ENCODE peak calls at places on chromosome 12, in seven cellular contexts. One of them, this sample, is unnamed. For H3K4me1, the result is how much of the 10 kb centered on the place peaks cover.

GRCh38 chr12:45728625-45729232 is 777 bp upstream of the ARID2 start:
- DNase-seq in tibial artery: peak
- DNase-seq in pancreas: peak
- DNase-seq in body of pancreas: peak
- DNase-seq in fibroblast of lung: peak
- DNase-seq in HAP-1: peak
- DNase-seq in GM23248: peak
- DNase-seq in this sample: peak

GRCh38 chr12:28851781-28852180 is 297.3 kb upstream of the FAR2 start:
- DNase-seq in tibial artery: no peak
- DNase-seq in fibroblast of lung: no peak
- DNase-seq in body of pancreas: no peak
- DNase-seq in GM23248: no peak
- DNase-seq in pancreas: no peak
- DNase-seq in HAP-1: no peak
- DNase-seq in this sample: no peak

GRCh38 chr12:93167841-93168492 is 209.8 kb upstream of the NUDT4 start:
- DNase-seq in HAP-1: peak
- DNase-seq in pancreas: no peak
- DNase-seq in GM23248: peak
- DNase-seq in tibial artery: no peak
- DNase-seq in body of pancreas: peak
- DNase-seq in fibroblast of lung: no peak
- DNase-seq in this sample: peak

GRCh38 chr12:98127854-98128253 is 387.5 kb upstream of the TMPO start:
- DNase-seq in fibroblast of lung: no peak
- DNase-seq in pancreas: no peak
- DNase-seq in body of pancreas: no peak
- DNase-seq in HAP-1: no peak
- DNase-seq in tibial artery: no peak
- DNase-seq in GM23248: no peak
- DNase-seq in this sample: no peak

GRCh38 chr12:116529048-116529447 is 30.1 kb upstream of the MAP1LC3B2 start:
- DNase-seq in GM23248: peak
- DNase-seq in tibial artery: no peak
- DNase-seq in pancreas: peak
- DNase-seq in fibroblast of lung: peak
- DNase-seq in body of pancreas: peak
- DNase-seq in HAP-1: no peak
- DNase-seq in this sample: no peak

GRCh38 chr12:63298386-63298930 is 147.5 kb upstream of the AVPR1A start:
- DNase-seq in GM23248: no peak
- DNase-seq in body of pancreas: no peak
- DNase-seq in fibroblast of lung: no peak
- DNase-seq in HAP-1: no peak
- DNase-seq in pancreas: no peak
- DNase-seq in tibial artery: no peak
- DNase-seq in this sample: no peak

GRCh38 chr12:47942327-47943230 is 20.8 kb upstream of the TMEM106C start:
- DNase-seq in HAP-1: no peak
- DNase-seq in pancreas: peak
- DNase-seq in tibial artery: no peak
- DNase-seq in fibroblast of lung: no peak
- DNase-seq in GM23248: peak
- DNase-seq in body of pancreas: peak
- DNase-seq in this sample: no peak

GRCh38 chr12:107441906-107442305 is 243.7 kb upstream of the PWP1 start:
- DNase-seq in body of pancreas: peak
- DNase-seq in fibroblast of lung: peak
- DNase-seq in pancreas: no peak
- DNase-seq in HAP-1: no peak
- DNase-seq in tibial artery: no peak
- DNase-seq in GM23248: peak
- DNase-seq in this sample: no peak

GRCh38 chr12:94289551-94290312 is 141.4 kb downstream of the PLXNC1 start:
- DNase-seq in pancreas: no peak
- DNase-seq in body of pancreas: no peak
- DNase-seq in GM23248: peak
- DNase-seq in fibroblast of lung: peak
- DNase-seq in HAP-1: peak
- DNase-seq in tibial artery: peak
- DNase-seq in this sample: no peak

GRCh38 chr12:16088421-16088820 is 177.3 kb downstream of the DERA start:
- DNase-seq in tibial artery: no peak
- DNase-seq in body of pancreas: no peak
- DNase-seq in fibroblast of lung: no peak
- DNase-seq in HAP-1: no peak
- DNase-seq in GM23248: no peak
- DNase-seq in pancreas: no peak
- DNase-seq in this sample: no peak

GRCh38 chr12:52207895-52208294 is 16.1 kb upstream of the KRT80 start:
- DNase-seq in GM23248: peak
- DNase-seq in HAP-1: no peak
- DNase-seq in pancreas: peak
- DNase-seq in tibial artery: peak
- DNase-seq in body of pancreas: peak
- DNase-seq in fibroblast of lung: peak
- DNase-seq in this sample: no peak

GRCh38 chr12:1013618-1014489 is 22.8 kb downstream of the ERC1 start:
- DNase-seq in fibroblast of lung: peak
- DNase-seq in body of pancreas: no peak
- DNase-seq in GM23248: peak
- DNase-seq in pancreas: no peak
- DNase-seq in tibial artery: peak
- DNase-seq in HAP-1: no peak
- DNase-seq in this sample: no peak

GRCh38 chr12:98758331-98758730 is 113.2 kb downstream of the APAF1 start:
- DNase-seq in body of pancreas: no peak
- DNase-seq in tibial artery: peak
- DNase-seq in GM23248: peak
- DNase-seq in pancreas: no peak
- DNase-seq in fibroblast of lung: no peak
- DNase-seq in HAP-1: no peak
- DNase-seq in this sample: no peak

GRCh38 chr12:70180140-70180539 is 63.1 kb upstream of the CNOT2 start:
- DNase-seq in tibial artery: no peak
- DNase-seq in GM23248: no peak
- DNase-seq in HAP-1: no peak
- DNase-seq in fibroblast of lung: no peak
- DNase-seq in pancreas: no peak
- DNase-seq in body of pancreas: no peak
- DNase-seq in this sample: no peak

GRCh38 chr12:103769240-103769945 is 71.6 kb downstream of the NT5DC3 start:
- DNase-seq in fibroblast of lung: no peak
- DNase-seq in tibial artery: no peak
- DNase-seq in GM23248: no peak
- DNase-seq in HAP-1: no peak
- DNase-seq in body of pancreas: no peak
- DNase-seq in pancreas: no peak
- DNase-seq in this sample: no peak

GRCh38 chr12:7501031-7501585 is 2.5 kb downstream of the CD163 start:
- DNase-seq in body of pancreas: peak
- DNase-seq in HAP-1: no peak
- DNase-seq in GM23248: no peak
- DNase-seq in fibroblast of lung: no peak
- DNase-seq in pancreas: no peak
- DNase-seq in tibial artery: no peak
- DNase-seq in this sample: no peak

GRCh38 chr12:130826151-130826801 is 12.8 kb downstream of the STX2 start:
- DNase-seq in pancreas: peak
- DNase-seq in HAP-1: peak
- DNase-seq in fibroblast of lung: peak
- DNase-seq in body of pancreas: peak
- DNase-seq in GM23248: peak
- DNase-seq in tibial artery: peak
- DNase-seq in this sample: peak

GRCh38 chr12:75444444-75445136 is 36.0 kb upstream of the GLIPR1 start:
- DNase-seq in tibial artery: no peak
- DNase-seq in GM23248: peak
- DNase-seq in body of pancreas: no peak
- DNase-seq in pancreas: no peak
- DNase-seq in HAP-1: no peak
- DNase-seq in fibroblast of lung: peak
- DNase-seq in this sample: no peak

GRCh38 chr12:127209318-127209717 is 1057.7 kb upstream of the TMEM132C start:
- DNase-seq in HAP-1: no peak
- DNase-seq in fibroblast of lung: no peak
- DNase-seq in tibial artery: no peak
- DNase-seq in body of pancreas: no peak
- DNase-seq in pancreas: no peak
- DNase-seq in GM23248: no peak
- DNase-seq in this sample: no peak

GRCh38 chr12:65742481-65742971 is 81.8 kb upstream of the HMGA2 start:
- DNase-seq in HAP-1: no peak
- DNase-seq in GM23248: peak
- DNase-seq in tibial artery: no peak
- DNase-seq in pancreas: no peak
- DNase-seq in fibroblast of lung: peak
- DNase-seq in body of pancreas: no peak
- DNase-seq in this sample: no peak

GRCh38 chr12:112419269-112420133 is 754 bp downstream of the PTPN11 start:
- DNase-seq in GM23248: peak
- DNase-seq in body of pancreas: peak
- DNase-seq in pancreas: peak
- DNase-seq in fibroblast of lung: peak
- DNase-seq in tibial artery: peak
- DNase-seq in HAP-1: no peak
- DNase-seq in this sample: no peak

GRCh38 chr12:30794591-30795409 is 40.0 kb upstream of the CAPRIN2 start:
- DNase-seq in tibial artery: peak
- DNase-seq in pancreas: no peak
- DNase-seq in HAP-1: no peak
- DNase-seq in GM23248: peak
- DNase-seq in body of pancreas: peak
- DNase-seq in fibroblast of lung: peak
- DNase-seq in this sample: no peak

GRCh38 chr12:57220770-57221168 is 4.2 kb downstream of the NXPH4 start:
- DNase-seq in body of pancreas: no peak
- DNase-seq in HAP-1: no peak
- DNase-seq in fibroblast of lung: no peak
- DNase-seq in GM23248: no peak
- DNase-seq in tibial artery: no peak
- DNase-seq in pancreas: no peak
- DNase-seq in this sample: no peak

GRCh38 chr12:57219993-57220728 is 3.6 kb downstream of the NXPH4 start:
- DNase-seq in HAP-1: no peak
- DNase-seq in body of pancreas: no peak
- DNase-seq in tibial artery: peak
- DNase-seq in pancreas: no peak
- DNase-seq in GM23248: no peak
- DNase-seq in fibroblast of lung: no peak
- DNase-seq in this sample: no peak

GRCh38 chr12:57221169-57221917 is 4.7 kb downstream of the NXPH4 start:
- DNase-seq in tibial artery: no peak
- DNase-seq in body of pancreas: no peak
- DNase-seq in pancreas: no peak
- DNase-seq in GM23248: no peak
- DNase-seq in fibroblast of lung: no peak
- DNase-seq in HAP-1: no peak
- DNase-seq in this sample: no peak

GRCh38 chr12:57218030-57218853 is 1.6 kb downstream of the NXPH4 start:
- DNase-seq in tibial artery: no peak
- DNase-seq in body of pancreas: no peak
- DNase-seq in pancreas: no peak
- DNase-seq in HAP-1: no peak
- DNase-seq in GM23248: peak
- DNase-seq in fibroblast of lung: peak
- DNase-seq in this sample: no peak

GRCh38 chr12:57219205-57219992 is 2.8 kb downstream of the NXPH4 start:
- DNase-seq in GM23248: no peak
- DNase-seq in pancreas: no peak
- DNase-seq in body of pancreas: no peak
- DNase-seq in HAP-1: no peak
- DNase-seq in fibroblast of lung: no peak
- DNase-seq in tibial artery: no peak
- DNase-seq in this sample: no peak
- H3K4me3 ChIP-seq in GM23248: no peak
- H3K4me3 ChIP-seq in pancreas: no peak
- H3K4me3 ChIP-seq in body of pancreas: no peak
- H3K4me3 ChIP-seq in HAP-1: no peak
- H3K4me3 ChIP-seq in fibroblast of lung: no peak
- H3K4me3 ChIP-seq in tibial artery: no peak
- H3K4me3 ChIP-seq in this sample: no peak

DNA sequence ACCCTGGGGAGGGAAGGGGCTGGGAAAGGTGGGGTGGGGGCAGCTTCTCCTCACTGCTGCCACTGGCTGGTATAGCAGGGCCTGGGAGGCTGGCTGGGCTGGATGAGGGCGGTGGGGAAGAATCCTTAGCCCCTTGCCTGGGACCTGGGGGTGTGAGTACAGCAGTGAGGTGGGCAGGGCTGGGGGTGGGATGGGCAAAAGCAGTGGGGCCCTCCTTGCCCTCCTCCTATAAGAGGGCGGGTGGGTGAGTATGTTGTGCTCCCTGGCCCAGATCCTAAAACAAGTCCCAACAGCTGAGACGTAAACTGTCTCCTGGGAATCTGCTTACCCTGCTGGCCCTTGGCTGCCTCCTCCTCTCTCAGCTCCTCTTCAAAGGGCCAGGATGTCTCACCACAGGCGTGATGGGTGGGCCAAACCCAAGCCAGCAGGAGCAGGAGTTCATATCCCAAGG is 2.2 kb downstream of the NCKAP5L start:
- DNase-seq in GM23248: peak
- DNase-seq in body of pancreas: peak
- DNase-seq in tibial artery: no peak
- DNase-seq in HAP-1: no peak
- DNase-seq in fibroblast of lung: peak
- DNase-seq in pancreas: no peak
- DNase-seq in this sample: no peak
- H3K4me1 ChIP-seq in GM23248: under half
- H3K4me1 ChIP-seq in body of pancreas: under half
- H3K4me1 ChIP-seq in tibial artery: under half
- H3K4me1 ChIP-seq in HAP-1: under half
- H3K4me1 ChIP-seq in fibroblast of lung: under half
- H3K4me1 ChIP-seq in pancreas: under half
- H3K4me1 ChIP-seq in this sample: under half

DNA sequence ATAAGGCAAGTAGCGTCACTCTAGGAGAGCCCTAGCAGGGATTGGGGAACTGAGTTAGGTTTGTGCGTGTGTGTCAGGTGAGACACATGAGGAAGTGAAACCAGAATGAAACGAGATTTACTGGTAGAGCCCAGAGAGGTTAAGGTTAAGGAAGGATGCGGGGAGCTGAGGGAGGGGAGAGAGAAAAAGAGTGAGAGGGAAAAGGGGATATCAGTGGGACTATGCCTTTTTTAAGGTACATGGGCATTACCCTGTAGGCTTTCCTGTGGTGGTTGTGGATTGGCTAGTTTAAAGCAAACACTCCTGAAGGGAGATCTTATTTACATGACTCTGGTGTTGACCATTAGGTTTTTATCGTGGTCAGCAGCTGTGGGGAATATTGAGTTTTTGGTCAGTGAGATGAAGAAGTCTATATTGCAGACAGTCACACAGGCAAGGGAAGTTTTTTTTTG is 13.9 kb downstream of the ZDHHC17 start:
- DNase-seq in HAP-1: no peak
- DNase-seq in GM23248: no peak
- DNase-seq in pancreas: no peak
- DNase-seq in body of pancreas: no peak
- DNase-seq in tibial artery: no peak
- DNase-seq in fibroblast of lung: no peak
- DNase-seq in this sample: peak
- H3K4me3 ChIP-seq in HAP-1: no peak
- H3K4me3 ChIP-seq in GM23248: no peak
- H3K4me3 ChIP-seq in pancreas: no peak
- H3K4me3 ChIP-seq in body of pancreas: no peak
- H3K4me3 ChIP-seq in tibial artery: no peak
- H3K4me3 ChIP-seq in fibroblast of lung: no peak
- H3K4me3 ChIP-seq in this sample: peak

GRCh38 chr12:96274331-96274730 is 80.2 kb downstream of the ELK3 start:
- DNase-seq in pancreas: no peak
- DNase-seq in body of pancreas: no peak
- DNase-seq in tibial artery: no peak
- DNase-seq in GM23248: peak
- DNase-seq in fibroblast of lung: peak
- DNase-seq in HAP-1: no peak
- DNase-seq in this sample: no peak
- H3K4me1 ChIP-seq in pancreas: under half
- H3K4me1 ChIP-seq in body of pancreas: under half
- H3K4me1 ChIP-seq in tibial artery: under half
- H3K4me1 ChIP-seq in GM23248: under half
- H3K4me1 ChIP-seq in fibroblast of lung: under half
- H3K4me1 ChIP-seq in HAP-1: under half
- H3K4me1 ChIP-seq in this sample: under half